ENCODE peak calls at places on chromosomes 4 and X, in nine cellular contexts. O is HL-60, P is AG09309, R is lung, S is kidney, G is bronchial epithelial cell, T is pancreas, W is lower lobe of right lung, N is H1. Z is an unnamed sample.

GRCh38 chrX:10259716-10260115 is 102.9 kb downstream of the CLCN4 start:
- DNase-seq in O (no peak), P (peak; percentile 43), R (no peak), S (no peak), G (no peak), T (no peak), W (no peak), N (no peak), Z (no peak)

GRCh38 chrX:56068274-56068758 is 163.8 kb upstream of the KLF8 start:
- DNase-seq in O (no peak), P (no peak), R (no peak), S (peak; percentile 40), G (peak; percentile 3), T (no peak), W (no peak), N (no peak), Z (no peak)

GRCh38 chrX:15334561-15334960 is 762 bp downstream of the PIGA start:
- DNase-seq in O (no peak), P (no peak), R (no peak), S (no peak), G (peak; percentile 85), T (no peak), W (no peak), N (no peak), Z (no peak)

GRCh38 chr4:143400082-143400481 is 63.4 kb downstream of the GAB1 start:
- DNase-seq in O (no peak), P (no peak), R (no peak), S (no peak), G (no peak), T (no peak), W (no peak), N (no peak), Z (no peak)

GRCh38 chrX:143632625-143633387 is 3.1 kb downstream of the SLITRK4 start:
- DNase-seq in O (peak; percentile 17), P (no peak), R (no peak), S (no peak), G (no peak), T (no peak), W (no peak), N (no peak), Z (no peak)

GRCh38 chr4:81896936-81897335 is 425.2 kb upstream of the RASGEF1B start:
- DNase-seq in O (no peak), P (no peak), R (no peak), S (no peak), G (peak; percentile 49), T (no peak), W (no peak), N (no peak), Z (no peak)

GRCh38 chr4:3070709-3071500 is 3.4 kb downstream of the HTT-AS start:
- DNase-seq in O (no peak), P (no peak), R (no peak), S (no peak), G (no peak), T (no peak), W (no peak), N (no peak), Z (no peak)

GRCh38 chr4:184934184-184934583 is 84.1 kb upstream of the HELT start:
- DNase-seq in O (no peak), P (no peak), R (no peak), S (no peak), G (peak; percentile 10), T (no peak), W (no peak), N (no peak), Z (no peak)

GRCh38 chr4:4675051-4675581 is 133.3 kb upstream of the STX18 start:
- DNase-seq in O (no peak), P (no peak), R (no peak), S (no peak), G (no peak), T (no peak), W (no peak), N (no peak), Z (no peak)

GRCh38 chr4:100062921-100063320 is 112.8 kb upstream of the H2AZ1 start:
- DNase-seq in O (no peak), P (no peak), R (no peak), S (no peak), G (no peak), T (no peak), W (no peak), N (no peak), Z (no peak)

GRCh38 chrX:41293269-41293668 is 40.7 kb upstream of the DDX3X start:
- DNase-seq in O (no peak), P (no peak), R (no peak), S (no peak), G (no peak), T (no peak), W (no peak), N (peak; percentile 46), Z (no peak)

GRCh38 chr4:162793571-162793970 is 373.1 kb downstream of the NAF1 start:
- DNase-seq in O (no peak), P (no peak), R (no peak), S (no peak), G (no peak), T (no peak), W (no peak), N (no peak), Z (no peak)

GRCh38 chrX:46572295-46572936 is 1.1 kb upstream of the CHST7 start:
- DNase-seq in O (no peak), P (no peak), R (no peak), S (no peak), G (no peak), T (no peak), W (no peak), N (no peak), Z (no peak)

GRCh38 chr4:69377562-69377961 is 97.3 kb downstream of the UGT2B28 start:
- DNase-seq in O (no peak), P (no peak), R (no peak), S (no peak), G (no peak), T (no peak), W (no peak), N (no peak), Z (no peak)

GRCh38 chr4:15402146-15402545 is 25.7 kb upstream of the C1QTNF7 start:
- DNase-seq in O (no peak), P (no peak), R (no peak), S (no peak), G (peak; percentile 73), T (no peak), W (no peak), N (no peak), Z (no peak)

GRCh38 chr4:109406337-109406931 is 27.2 kb upstream of the SEC24B start:
- DNase-seq in O (no peak), P (peak; percentile 38), R (no peak), S (no peak), G (peak; percentile 77), T (no peak), W (no peak), N (no peak), Z (no peak)

GRCh38 chr4:20895988-20896387 is 195.7 kb downstream of the PACRGL start:
- DNase-seq in O (no peak), P (no peak), R (no peak), S (no peak), G (no peak), T (no peak), W (no peak), N (no peak), Z (no peak)

GRCh38 chrX:106611682-106612402 is at the start of gene RADX:
- DNase-seq in O (no peak), P (no peak), R (peak; percentile 83), S (peak; percentile 92), G (peak; percentile 64), T (peak; percentile 91), W (peak; percentile 89), N (peak; percentile 75), Z (peak; percentile 79)

GRCh38 chrX:10288400-10288799 is 131.6 kb downstream of the CLCN4 start:
- DNase-seq in O (no peak), P (no peak), R (no peak), S (no peak), G (peak; percentile 1), T (no peak), W (no peak), N (no peak), Z (no peak)

GRCh38 chr4:24657768-24658617 is 73.6 kb upstream of the DHX15 start:
- DNase-seq in O (peak; percentile 41), P (no peak), R (peak; percentile 61), S (peak; percentile 71), G (peak; percentile 99), T (peak; percentile 44), W (peak; percentile 51), N (no peak), Z (peak; percentile 10)

GRCh38 chrX:7139202-7140081 is 8.1 kb upstream of the STS start:
- DNase-seq in O (no peak), P (no peak), R (no peak), S (no peak), G (peak; percentile 38), T (no peak), W (no peak), N (no peak), Z (no peak)
- H3K4me3 ChIP-seq in O (no peak overlapping the region), P (no peak overlapping the region), R (no peak overlapping the region), S (no peak overlapping the region), G (no peak overlapping the region), T (no peak overlapping the region), W (no peak overlapping the region), N (no peak overlapping the region), Z (no peak overlapping the region)

DNA sequence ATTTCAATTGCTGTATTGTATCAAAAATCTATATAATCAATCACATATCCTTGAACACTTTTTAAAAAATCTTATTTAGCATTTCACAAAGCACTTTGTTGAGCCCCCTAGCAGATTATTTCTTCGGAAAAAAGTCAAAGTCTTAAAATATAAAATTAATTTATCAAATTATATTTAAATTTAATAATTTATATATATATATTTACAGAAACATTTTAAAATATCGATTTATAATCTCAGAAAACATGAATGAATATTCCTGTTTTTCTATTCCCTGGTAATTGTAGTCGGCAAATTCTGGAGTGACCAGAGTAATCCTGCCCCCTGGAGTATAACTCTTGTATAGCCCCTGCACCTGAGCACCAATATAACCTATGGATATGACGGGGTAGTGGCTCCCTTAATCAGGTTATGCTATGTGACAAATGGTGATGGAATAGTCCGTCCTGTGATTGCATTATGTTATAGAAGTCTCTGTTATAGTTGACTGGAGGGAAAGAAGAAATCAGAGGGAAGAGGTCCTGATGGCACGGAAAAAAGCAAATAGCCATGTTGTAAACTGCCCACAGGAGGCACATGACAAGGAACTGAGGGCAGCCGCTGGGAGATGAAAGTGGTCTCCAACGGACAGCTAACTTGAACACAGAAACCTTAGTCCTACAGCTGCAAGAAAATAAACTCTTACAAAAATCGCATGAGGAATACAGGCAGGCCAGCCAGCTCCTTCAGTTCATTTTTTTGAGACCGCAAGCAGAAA is 1092.3 kb downstream of the ARAP2 start:
- DNase-seq in O (no peak), P (no peak), R (no peak), S (no peak), G (peak; percentile 2), T (no peak), W (no peak), N (peak; percentile 66), Z (no peak)
- TF ChIP-seq CTCF in O (no peak), P (no peak), R (no peak), S (peak; percentile 10), G (peak; percentile 4), T (peak; percentile 18), W (no peak), N (peak; percentile 67), Z (no peak)

GRCh38 chrX:108426262-108426661 is 12.0 kb downstream of the COL4A6 start:
- DNase-seq in O (no peak), P (no peak), R (no peak), S (no peak), G (no peak), T (no peak), W (no peak), N (no peak), Z (no peak)
- H3K4me3 ChIP-seq in O (no peak overlapping the region), P (no peak overlapping the region), R (no peak overlapping the region), S (no peak overlapping the region), G (no peak overlapping the region), T (no peak overlapping the region), W (no peak overlapping the region), N (no peak overlapping the region), Z (no peak overlapping the region)

GRCh38 chr4:6221851-6222760 is 21.8 kb upstream of the JAKMIP1 start:
- DNase-seq in O (no peak), P (no peak), R (no peak), S (peak; percentile 69), G (no peak), T (peak; percentile 85), W (no peak), N (peak; percentile 94), Z (peak; percentile 65)
- TF ChIP-seq CTCF in O (no peak), P (no peak), R (no peak), S (no peak), G (no peak), T (no peak), W (no peak), N (no peak), Z (no peak)